ENCODE peak calls at places on chromosomes 4 and X, in seven cellular contexts. G, O, I, S, D, Z and C are unnamed samples.

GRCh38 chrX:8721536-8721935 is 10.4 kb downstream of the ANOS1 start:
- DNase-seq in Z (no peak), G (no peak), D (no peak), S (no peak), I (no peak), O (no peak), C (no peak)

GRCh38 chrX:15146515-15146914 is 123.4 kb downstream of the ASB9 start:
- DNase-seq in D (peak; percentile 1), S (no peak), I (no peak), G (no peak), Z (no peak), O (no peak), C (no peak)

GRCh38 chr4:47705326-47705981 is 132.4 kb downstream of the CORIN start:
- DNase-seq in D (peak; percentile 68), S (no peak), Z (no peak), O (no peak), I (no peak), G (no peak), C (no peak)

GRCh38 chrX:46444011-46444410 is 101.2 kb downstream of the ZNF674 start:
- DNase-seq in D (no peak), O (no peak), G (peak; percentile 51), Z (no peak), I (no peak), S (no peak), C (no peak)

GRCh38 chr4:5473125-5473524 is 235.2 kb downstream of the EVC2 start:
- DNase-seq in G (no peak), Z (no peak), D (no peak), I (no peak), S (no peak), O (no peak), C (no peak)

GRCh38 chr4:76208005-76208765 is 5.4 kb downstream of the SCARB2 start:
- DNase-seq in S (peak; percentile 87), D (no peak), G (no peak), I (no peak), Z (peak; percentile 77), O (peak; percentile 51), C (peak; percentile 16)

GRCh38 chr4:155794589-155794988 is 35.8 kb downstream of the GUCY1B1 start:
- DNase-seq in S (no peak), I (no peak), D (no peak), O (no peak), G (no peak), Z (no peak), C (no peak)

GRCh38 chr4:17605236-17605635 is 9.2 kb upstream of the MED28 start:
- DNase-seq in Z (no peak), O (peak; percentile 2), D (no peak), I (no peak), G (no peak), S (no peak), C (no peak)

GRCh38 chrX:118823263-118824172 is at the start of gene ZCCHC12:
- DNase-seq in I (peak; percentile 47), O (peak; percentile 76), G (no peak), Z (peak; percentile 43), S (peak; percentile 64), D (peak; percentile 86), C (peak; percentile 79)

GRCh38 chr4:161403781-161404180 is 760.0 kb downstream of the FSTL5 start:
- DNase-seq in D (no peak), Z (no peak), O (no peak), I (no peak), G (no peak), S (no peak), C (no peak)

GRCh38 chr4:27702710-27703431 is 842.2 kb downstream of the STIM2 start:
- DNase-seq in G (no peak), Z (no peak), O (no peak), D (peak; percentile 32), S (no peak), I (peak; percentile 12), C (no peak)

GRCh38 chr4:929970-930625 is 2.0 kb downstream of the GAK start:
- DNase-seq in G (no peak), Z (peak; percentile 40), D (no peak), O (no peak), I (peak; percentile 77), S (no peak), C (no peak)

GRCh38 chrX:22392176-22392814 is 119.6 kb downstream of the CBLL2 start:
- DNase-seq in I (no peak), Z (no peak), D (no peak), O (no peak), S (no peak), G (no peak), C (peak; percentile 54)

GRCh38 chrX:72568406-72569092 is 4.1 kb downstream of the HDAC8 start:
- DNase-seq in O (no peak), G (no peak), D (no peak), Z (no peak), S (no peak), I (no peak), C (no peak)

GRCh38 chrX:133745361-133745760 is 240.0 kb downstream of the GPC3 start:
- DNase-seq in I (no peak), Z (no peak), D (no peak), G (no peak), S (no peak), O (no peak), C (peak; percentile 1)

GRCh38 chr4:37673523-37674192 is 12.5 kb downstream of the RELL1 start:
- DNase-seq in Z (no peak), D (no peak), G (no peak), S (no peak), I (no peak), O (no peak), C (no peak)

GRCh38 chr4:170399894-170400293 is 310.1 kb upstream of the AADAT start:
- DNase-seq in O (no peak), D (no peak), I (no peak), S (no peak), Z (no peak), G (no peak), C (no peak)

GRCh38 chr4:175671491-175671934 is 140.6 kb downstream of the GPM6A start:
- DNase-seq in I (peak; percentile 1), O (no peak), Z (no peak), D (no peak), S (no peak), G (no peak), C (peak; percentile 81)

GRCh38 chr4:48375651-48376291 is 34.4 kb downstream of the SLAIN2 start:
- DNase-seq in S (no peak), I (peak; percentile 18), D (no peak), G (no peak), Z (peak; percentile 61), O (no peak), C (no peak)

GRCh38 chr4:2786152-2786671 is 6.7 kb upstream of the SH3BP2 start:
- DNase-seq in Z (no peak), I (no peak), O (no peak), S (no peak), D (no peak), G (no peak), C (no peak)

GRCh38 chr4:148649669-148650331 is 207.6 kb upstream of the NR3C2 start:
- DNase-seq in O (no peak), D (no peak), G (peak; percentile 18), Z (no peak), I (no peak), S (no peak), C (no peak)

GRCh38 chr4:6848717-6849305 is 60.8 kb upstream of the TBC1D14 start:
- DNase-seq in O (no peak), G (no peak), S (no peak), D (no peak), Z (no peak), I (no peak), C (no peak)

GRCh38 chr4:25050370-25051098 is 19.8 kb upstream of the LGI2 start:
- DNase-seq in I (no peak), Z (no peak), D (no peak), G (no peak), S (no peak), O (no peak), C (no peak)

GRCh38 chr4:15562114-15562513 is 92.4 kb downstream of the CC2D2A start:
- DNase-seq in O (no peak), G (no peak), I (no peak), S (no peak), Z (no peak), D (no peak), C (no peak)

GRCh38 chrX:100973411-100973810 is 3.9 kb downstream of the ARL13A start:
- DNase-seq in O (no peak), D (no peak), S (no peak), Z (no peak), G (peak; percentile 38), I (no peak), C (no peak)

GRCh38 chr4:33013280-33013679 is 2293.1 kb downstream of the PCDH7 start:
- DNase-seq in G (no peak), I (no peak), O (no peak), D (no peak), Z (no peak), S (no peak), C (no peak)

GRCh38 chrX:115030635-115031034 is 13.2 kb upstream of the IL13RA2 start:
- DNase-seq in S (no peak), G (no peak), O (no peak), I (no peak), Z (no peak), D (no peak), C (no peak)

GRCh38 chrX:133715715-133716114 is 269.7 kb downstream of the GPC3 start:
- DNase-seq in S (no peak), G (no peak), D (no peak), O (no peak), I (no peak), Z (no peak), C (no peak)

GRCh38 chr4:40550900-40551546 is 78.6 kb downstream of the RBM47 start:
- DNase-seq in S (no peak), I (no peak), D (no peak), Z (no peak), O (no peak), G (no peak), C (peak; percentile 9)

GRCh38 chrX:67523002-67523711 is 20.7 kb upstream of the AR start:
- DNase-seq in D (no peak), S (no peak), I (no peak), O (no peak), G (no peak), Z (no peak), C (no peak)

GRCh38 chr4:14926368-14926767 is 75.9 kb upstream of the CPEB2 start:
- DNase-seq in O (no peak), G (no peak), I (no peak), D (no peak), S (no peak), Z (no peak), C (no peak)

GRCh38 chrX:67295924-67296323 is 247.9 kb upstream of the AR start:
- DNase-seq in O (no peak), S (no peak), I (no peak), G (no peak), Z (no peak), D (no peak), C (no peak)

GRCh38 chr4:75630174-75630931 is at the start of gene CDKL2:
- DNase-seq in Z (peak; percentile 96), O (no peak), S (peak; percentile 78), I (no peak), G (no peak), D (peak; percentile 95), C (peak; percentile 93)